ENCODE peak calls at places on chromosome 16, in nine cellular contexts. One of them, this sample, is unnamed.

GRCh38 chr16:47538472-47538871 is 77.3 kb downstream of the PHKB start:
- DNase-seq in hepatic stellate cell: no peak
- DNase-seq in GM03348: no peak
- DNase-seq in C1 segment of cervical spinal cord: no peak
- DNase-seq in OCI-LY7: no peak
- DNase-seq in mucosa of gallbladder: no peak
- DNase-seq in memory B cell: no peak
- DNase-seq in effector CD4-positive, alpha-beta T cell: no peak
- DNase-seq in stimulated activated CD4-positive, alpha-beta T cell treated with anti-CD3 and anti-CD28 coated beads, Interleukin-2, amount 100 ng/mL, for 48 hours: no peak
- DNase-seq in this sample: no peak

GRCh38 chr16:68072038-68072695 is 13.0 kb upstream of the NFATC3 start:
- DNase-seq in hepatic stellate cell: no peak
- DNase-seq in GM03348: peak; percentile 55
- DNase-seq in C1 segment of cervical spinal cord: no peak
- DNase-seq in OCI-LY7: no peak
- DNase-seq in mucosa of gallbladder: peak; percentile 71
- DNase-seq in memory B cell: no peak
- DNase-seq in effector CD4-positive, alpha-beta T cell: no peak
- DNase-seq in stimulated activated CD4-positive, alpha-beta T cell treated with anti-CD3 and anti-CD28 coated beads, Interleukin-2, amount 100 ng/mL, for 48 hours: no peak
- DNase-seq in this sample: no peak

GRCh38 chr16:85302848-85303353 is 190.6 kb upstream of the CIBAR2 start:
- DNase-seq in hepatic stellate cell: no peak
- DNase-seq in GM03348: no peak
- DNase-seq in C1 segment of cervical spinal cord: no peak
- DNase-seq in OCI-LY7: no peak
- DNase-seq in mucosa of gallbladder: no peak
- DNase-seq in memory B cell: no peak
- DNase-seq in effector CD4-positive, alpha-beta T cell: no peak
- DNase-seq in stimulated activated CD4-positive, alpha-beta T cell treated with anti-CD3 and anti-CD28 coated beads, Interleukin-2, amount 100 ng/mL, for 48 hours: no peak
- DNase-seq in this sample: no peak

GRCh38 chr16:78800535-78800934 is 701.1 kb downstream of the WWOX start:
- DNase-seq in hepatic stellate cell: no peak
- DNase-seq in GM03348: no peak
- DNase-seq in C1 segment of cervical spinal cord: no peak
- DNase-seq in OCI-LY7: no peak
- DNase-seq in mucosa of gallbladder: no peak
- DNase-seq in memory B cell: no peak
- DNase-seq in effector CD4-positive, alpha-beta T cell: no peak
- DNase-seq in stimulated activated CD4-positive, alpha-beta T cell treated with anti-CD3 and anti-CD28 coated beads, Interleukin-2, amount 100 ng/mL, for 48 hours: no peak
- DNase-seq in this sample: no peak

GRCh38 chr16:69276143-69277115 is 34.7 kb upstream of the VPS4A start:
- DNase-seq in hepatic stellate cell: peak; percentile 88
- DNase-seq in GM03348: peak; percentile 93
- DNase-seq in C1 segment of cervical spinal cord: no peak
- DNase-seq in OCI-LY7: no peak
- DNase-seq in mucosa of gallbladder: peak; percentile 33
- DNase-seq in memory B cell: no peak
- DNase-seq in effector CD4-positive, alpha-beta T cell: no peak
- DNase-seq in stimulated activated CD4-positive, alpha-beta T cell treated with anti-CD3 and anti-CD28 coated beads, Interleukin-2, amount 100 ng/mL, for 48 hours: no peak
- DNase-seq in this sample: no peak

GRCh38 chr16:24520983-24521382 is 18.4 kb upstream of the RBBP6 start:
- DNase-seq in hepatic stellate cell: no peak
- DNase-seq in GM03348: no peak
- DNase-seq in C1 segment of cervical spinal cord: no peak
- DNase-seq in OCI-LY7: no peak
- DNase-seq in mucosa of gallbladder: no peak
- DNase-seq in memory B cell: no peak
- DNase-seq in effector CD4-positive, alpha-beta T cell: no peak
- DNase-seq in stimulated activated CD4-positive, alpha-beta T cell treated with anti-CD3 and anti-CD28 coated beads, Interleukin-2, amount 100 ng/mL, for 48 hours: no peak
- DNase-seq in this sample: no peak

GRCh38 chr16:66130296-66130910 is 236.1 kb upstream of the CDH5 start:
- DNase-seq in hepatic stellate cell: peak; percentile 57
- DNase-seq in GM03348: peak; percentile 86
- DNase-seq in C1 segment of cervical spinal cord: no peak
- DNase-seq in OCI-LY7: no peak
- DNase-seq in mucosa of gallbladder: no peak
- DNase-seq in memory B cell: no peak
- DNase-seq in effector CD4-positive, alpha-beta T cell: no peak
- DNase-seq in stimulated activated CD4-positive, alpha-beta T cell treated with anti-CD3 and anti-CD28 coated beads, Interleukin-2, amount 100 ng/mL, for 48 hours: no peak
- DNase-seq in this sample: no peak

GRCh38 chr16:61323456-61323855 is 712.8 kb downstream of the CDH8 start:
- DNase-seq in hepatic stellate cell: no peak
- DNase-seq in GM03348: no peak
- DNase-seq in C1 segment of cervical spinal cord: no peak
- DNase-seq in OCI-LY7: no peak
- DNase-seq in mucosa of gallbladder: no peak
- DNase-seq in memory B cell: no peak
- DNase-seq in effector CD4-positive, alpha-beta T cell: no peak
- DNase-seq in stimulated activated CD4-positive, alpha-beta T cell treated with anti-CD3 and anti-CD28 coated beads, Interleukin-2, amount 100 ng/mL, for 48 hours: no peak
- DNase-seq in this sample: no peak

GRCh38 chr16:73546351-73546845 is 498.5 kb upstream of the ZFHX3 start:
- DNase-seq in hepatic stellate cell: no peak
- DNase-seq in GM03348: no peak
- DNase-seq in C1 segment of cervical spinal cord: no peak
- DNase-seq in OCI-LY7: no peak
- DNase-seq in mucosa of gallbladder: no peak
- DNase-seq in memory B cell: no peak
- DNase-seq in effector CD4-positive, alpha-beta T cell: no peak
- DNase-seq in stimulated activated CD4-positive, alpha-beta T cell treated with anti-CD3 and anti-CD28 coated beads, Interleukin-2, amount 100 ng/mL, for 48 hours: no peak
- DNase-seq in this sample: no peak

GRCh38 chr16:53549970-53550406 is 47.0 kb upstream of the AKTIP start:
- DNase-seq in hepatic stellate cell: peak; percentile 78
- DNase-seq in GM03348: peak; percentile 92
- DNase-seq in C1 segment of cervical spinal cord: peak; percentile 22
- DNase-seq in OCI-LY7: peak; percentile 63
- DNase-seq in mucosa of gallbladder: peak; percentile 64
- DNase-seq in memory B cell: peak; percentile 37
- DNase-seq in effector CD4-positive, alpha-beta T cell: peak; percentile 38
- DNase-seq in stimulated activated CD4-positive, alpha-beta T cell treated with anti-CD3 and anti-CD28 coated beads, Interleukin-2, amount 100 ng/mL, for 48 hours: peak; percentile 26
- DNase-seq in this sample: peak; percentile 32

GRCh38 chr16:89256651-89257254 is 39.2 kb downstream of the ZNF778 start:
- DNase-seq in hepatic stellate cell: peak; percentile 88
- DNase-seq in GM03348: peak; percentile 80
- DNase-seq in C1 segment of cervical spinal cord: peak; percentile 26
- DNase-seq in OCI-LY7: no peak
- DNase-seq in mucosa of gallbladder: peak; percentile 48
- DNase-seq in memory B cell: no peak
- DNase-seq in effector CD4-positive, alpha-beta T cell: peak; percentile 72
- DNase-seq in stimulated activated CD4-positive, alpha-beta T cell treated with anti-CD3 and anti-CD28 coated beads, Interleukin-2, amount 100 ng/mL, for 48 hours: peak; percentile 70
- DNase-seq in this sample: peak; percentile 64

GRCh38 chr16:69613283-69614154 is 47.8 kb downstream of the NFAT5 start:
- DNase-seq in hepatic stellate cell: no peak
- DNase-seq in GM03348: no peak
- DNase-seq in C1 segment of cervical spinal cord: no peak
- DNase-seq in OCI-LY7: no peak
- DNase-seq in mucosa of gallbladder: no peak
- DNase-seq in memory B cell: no peak
- DNase-seq in effector CD4-positive, alpha-beta T cell: no peak
- DNase-seq in stimulated activated CD4-positive, alpha-beta T cell treated with anti-CD3 and anti-CD28 coated beads, Interleukin-2, amount 100 ng/mL, for 48 hours: no peak
- DNase-seq in this sample: no peak

GRCh38 chr16:70749681-70750601 is 51.0 kb downstream of the VAC14 start:
- DNase-seq in hepatic stellate cell: no peak
- DNase-seq in GM03348: no peak
- DNase-seq in C1 segment of cervical spinal cord: no peak
- DNase-seq in OCI-LY7: no peak
- DNase-seq in mucosa of gallbladder: no peak
- DNase-seq in memory B cell: no peak
- DNase-seq in effector CD4-positive, alpha-beta T cell: no peak
- DNase-seq in stimulated activated CD4-positive, alpha-beta T cell treated with anti-CD3 and anti-CD28 coated beads, Interleukin-2, amount 100 ng/mL, for 48 hours: no peak
- DNase-seq in this sample: no peak

GRCh38 chr16:13453325-13453724 is 466.6 kb upstream of the ERCC4 start:
- DNase-seq in hepatic stellate cell: no peak
- DNase-seq in GM03348: no peak
- DNase-seq in C1 segment of cervical spinal cord: no peak
- DNase-seq in OCI-LY7: no peak
- DNase-seq in mucosa of gallbladder: no peak
- DNase-seq in memory B cell: no peak
- DNase-seq in effector CD4-positive, alpha-beta T cell: no peak
- DNase-seq in stimulated activated CD4-positive, alpha-beta T cell treated with anti-CD3 and anti-CD28 coated beads, Interleukin-2, amount 100 ng/mL, for 48 hours: no peak
- DNase-seq in this sample: no peak

GRCh38 chr16:56641166-56641565 is 2.7 kb downstream of the MT1A start:
- DNase-seq in hepatic stellate cell: no peak
- DNase-seq in GM03348: no peak
- DNase-seq in C1 segment of cervical spinal cord: no peak
- DNase-seq in OCI-LY7: no peak
- DNase-seq in mucosa of gallbladder: no peak
- DNase-seq in memory B cell: no peak
- DNase-seq in effector CD4-positive, alpha-beta T cell: no peak
- DNase-seq in stimulated activated CD4-positive, alpha-beta T cell treated with anti-CD3 and anti-CD28 coated beads, Interleukin-2, amount 100 ng/mL, for 48 hours: no peak
- DNase-seq in this sample: no peak

GRCh38 chr16:66878067-66878466 is 2.2 kb upstream of the PDP2 start:
- DNase-seq in hepatic stellate cell: no peak
- DNase-seq in GM03348: peak; percentile 40
- DNase-seq in C1 segment of cervical spinal cord: no peak
- DNase-seq in OCI-LY7: peak; percentile 73
- DNase-seq in mucosa of gallbladder: no peak
- DNase-seq in memory B cell: no peak
- DNase-seq in effector CD4-positive, alpha-beta T cell: no peak
- DNase-seq in stimulated activated CD4-positive, alpha-beta T cell treated with anti-CD3 and anti-CD28 coated beads, Interleukin-2, amount 100 ng/mL, for 48 hours: peak; percentile 65
- DNase-seq in this sample: no peak

GRCh38 chr16:4675864-4676786 is 17.2 kb upstream of the NUDT16L1 start:
- DNase-seq in hepatic stellate cell: no peak
- DNase-seq in GM03348: no peak
- DNase-seq in C1 segment of cervical spinal cord: no peak
- DNase-seq in OCI-LY7: no peak
- DNase-seq in mucosa of gallbladder: peak; percentile 53
- DNase-seq in memory B cell: no peak
- DNase-seq in effector CD4-positive, alpha-beta T cell: peak; percentile 44
- DNase-seq in stimulated activated CD4-positive, alpha-beta T cell treated with anti-CD3 and anti-CD28 coated beads, Interleukin-2, amount 100 ng/mL, for 48 hours: peak; percentile 56
- DNase-seq in this sample: peak; percentile 61

GRCh38 chr16:31451681-31452351 is 7.5 kb upstream of the ARMC5 start:
- DNase-seq in hepatic stellate cell: peak; percentile 69
- DNase-seq in GM03348: peak; percentile 76
- DNase-seq in C1 segment of cervical spinal cord: peak; percentile 17
- DNase-seq in OCI-LY7: peak; percentile 46
- DNase-seq in mucosa of gallbladder: no peak
- DNase-seq in memory B cell: no peak
- DNase-seq in effector CD4-positive, alpha-beta T cell: no peak
- DNase-seq in stimulated activated CD4-positive, alpha-beta T cell treated with anti-CD3 and anti-CD28 coated beads, Interleukin-2, amount 100 ng/mL, for 48 hours: no peak
- DNase-seq in this sample: no peak

GRCh38 chr16:3950343-3951193 is 70.1 kb upstream of the CREBBP start:
- DNase-seq in hepatic stellate cell: peak; percentile 93
- DNase-seq in GM03348: peak; percentile 92
- DNase-seq in C1 segment of cervical spinal cord: no peak
- DNase-seq in OCI-LY7: no peak
- DNase-seq in mucosa of gallbladder: peak; percentile 44
- DNase-seq in memory B cell: no peak
- DNase-seq in effector CD4-positive, alpha-beta T cell: no peak
- DNase-seq in stimulated activated CD4-positive, alpha-beta T cell treated with anti-CD3 and anti-CD28 coated beads, Interleukin-2, amount 100 ng/mL, for 48 hours: no peak
- DNase-seq in this sample: no peak

This sample was measured in T-helper 9 cell.